ENCODE peak calls at places on chromosome 7, in seven cellular contexts. One of them, this sample, is unnamed. For H3K4me1, the result is how much of the 10 kb centered on the place peaks cover.

GRCh38 chr7:36986429-36987362 is 262.4 kb upstream of the AOAH start:
- DNase-seq in ovary: peak
- DNase-seq in pancreas: peak
- DNase-seq in mesenchymal stem cell: peak
- DNase-seq in lower lobe of right lung: peak
- DNase-seq in thoracic aorta: no peak
- DNase-seq in H1: peak
- DNase-seq in this sample: no peak

GRCh38 chr7:95871078-95871848 is 98.9 kb downstream of the DYNC1I1 start:
- DNase-seq in lower lobe of right lung: no peak
- DNase-seq in mesenchymal stem cell: peak
- DNase-seq in thoracic aorta: no peak
- DNase-seq in H1: peak
- DNase-seq in ovary: peak
- DNase-seq in pancreas: no peak
- DNase-seq in this sample: no peak

GRCh38 chr7:101436857-101437576 is 74.3 kb downstream of the COL26A1 start:
- DNase-seq in thoracic aorta: no peak
- DNase-seq in mesenchymal stem cell: no peak
- DNase-seq in H1: peak
- DNase-seq in lower lobe of right lung: no peak
- DNase-seq in pancreas: no peak
- DNase-seq in ovary: no peak
- DNase-seq in this sample: peak

GRCh38 chr7:12067156-12067831 is 143.8 kb upstream of the TMEM106B start:
- DNase-seq in pancreas: peak
- DNase-seq in H1: peak
- DNase-seq in thoracic aorta: no peak
- DNase-seq in lower lobe of right lung: no peak
- DNase-seq in ovary: peak
- DNase-seq in mesenchymal stem cell: peak
- DNase-seq in this sample: peak

GRCh38 chr7:51950811-51951210 is 634.2 kb upstream of the COBL start:
- DNase-seq in H1: no peak
- DNase-seq in thoracic aorta: no peak
- DNase-seq in lower lobe of right lung: no peak
- DNase-seq in pancreas: no peak
- DNase-seq in mesenchymal stem cell: no peak
- DNase-seq in ovary: no peak
- DNase-seq in this sample: no peak

GRCh38 chr7:48292949-48293348 is 121.7 kb downstream of the ABCA13 start:
- DNase-seq in thoracic aorta: no peak
- DNase-seq in ovary: no peak
- DNase-seq in mesenchymal stem cell: no peak
- DNase-seq in lower lobe of right lung: no peak
- DNase-seq in H1: no peak
- DNase-seq in pancreas: no peak
- DNase-seq in this sample: no peak

GRCh38 chr7:75595766-75596165 is 103.6 kb downstream of the SPDYE5 start:
- DNase-seq in H1: no peak
- DNase-seq in ovary: no peak
- DNase-seq in thoracic aorta: no peak
- DNase-seq in lower lobe of right lung: no peak
- DNase-seq in pancreas: peak
- DNase-seq in mesenchymal stem cell: no peak
- DNase-seq in this sample: no peak

GRCh38 chr7:106767498-106768323 is 97.4 kb upstream of the PIK3CG start:
- DNase-seq in thoracic aorta: no peak
- DNase-seq in pancreas: no peak
- DNase-seq in mesenchymal stem cell: peak
- DNase-seq in ovary: no peak
- DNase-seq in lower lobe of right lung: no peak
- DNase-seq in H1: no peak
- DNase-seq in this sample: no peak

GRCh38 chr7:31603076-31603475 is 83.9 kb upstream of the PPP1R17 start:
- DNase-seq in thoracic aorta: no peak
- DNase-seq in mesenchymal stem cell: no peak
- DNase-seq in H1: no peak
- DNase-seq in lower lobe of right lung: no peak
- DNase-seq in pancreas: no peak
- DNase-seq in ovary: no peak
- DNase-seq in this sample: no peak

GRCh38 chr7:927031-927671 is 27.3 kb downstream of the ADAP1 start:
- DNase-seq in H1: peak
- DNase-seq in lower lobe of right lung: peak
- DNase-seq in mesenchymal stem cell: peak
- DNase-seq in thoracic aorta: no peak
- DNase-seq in pancreas: peak
- DNase-seq in ovary: peak
- DNase-seq in this sample: peak

GRCh38 chr7:132511387-132511786 is 64.9 kb downstream of the PLXNA4 start:
- DNase-seq in ovary: no peak
- DNase-seq in thoracic aorta: no peak
- DNase-seq in lower lobe of right lung: no peak
- DNase-seq in mesenchymal stem cell: no peak
- DNase-seq in pancreas: no peak
- DNase-seq in H1: no peak
- DNase-seq in this sample: no peak

GRCh38 chr7:129997285-129997684 is 44.5 kb upstream of the UBE2H start:
- DNase-seq in H1: no peak
- DNase-seq in pancreas: no peak
- DNase-seq in lower lobe of right lung: no peak
- DNase-seq in thoracic aorta: no peak
- DNase-seq in mesenchymal stem cell: no peak
- DNase-seq in ovary: no peak
- DNase-seq in this sample: no peak

GRCh38 chr7:36299882-36300341 is 89.8 kb upstream of the ANLN start:
- DNase-seq in ovary: no peak
- DNase-seq in pancreas: no peak
- DNase-seq in H1: no peak
- DNase-seq in thoracic aorta: no peak
- DNase-seq in mesenchymal stem cell: no peak
- DNase-seq in lower lobe of right lung: no peak
- DNase-seq in this sample: no peak

GRCh38 chr7:114942443-114943175 is 20.7 kb downstream of the MDFIC start:
- DNase-seq in thoracic aorta: no peak
- DNase-seq in ovary: no peak
- DNase-seq in H1: no peak
- DNase-seq in pancreas: no peak
- DNase-seq in lower lobe of right lung: no peak
- DNase-seq in mesenchymal stem cell: no peak
- DNase-seq in this sample: no peak

GRCh38 chr7:1388021-1388704 is 71.1 kb downstream of the MICALL2 start:
- DNase-seq in ovary: no peak
- DNase-seq in pancreas: no peak
- DNase-seq in lower lobe of right lung: no peak
- DNase-seq in mesenchymal stem cell: no peak
- DNase-seq in H1: no peak
- DNase-seq in thoracic aorta: no peak
- DNase-seq in this sample: no peak

GRCh38 chr7:148242271-148242801 is 348.2 kb upstream of the C7orf33 start:
- DNase-seq in thoracic aorta: no peak
- DNase-seq in ovary: peak
- DNase-seq in H1: no peak
- DNase-seq in pancreas: no peak
- DNase-seq in mesenchymal stem cell: peak
- DNase-seq in lower lobe of right lung: no peak
- DNase-seq in this sample: peak

GRCh38 chr7:91565499-91566331 is 301.5 kb downstream of the FZD1 start:
- DNase-seq in thoracic aorta: no peak
- DNase-seq in mesenchymal stem cell: no peak
- DNase-seq in pancreas: peak
- DNase-seq in lower lobe of right lung: no peak
- DNase-seq in H1: no peak
- DNase-seq in ovary: peak
- DNase-seq in this sample: no peak

GRCh38 chr7:151761256-151761655 is 115.7 kb downstream of the PRKAG2 start:
- DNase-seq in H1: no peak
- DNase-seq in thoracic aorta: no peak
- DNase-seq in mesenchymal stem cell: no peak
- DNase-seq in lower lobe of right lung: no peak
- DNase-seq in ovary: no peak
- DNase-seq in pancreas: no peak
- DNase-seq in this sample: no peak

GRCh38 chr7:95589031-95589430 is 7.3 kb downstream of the PDK4 start:
- DNase-seq in ovary: no peak
- DNase-seq in pancreas: no peak
- DNase-seq in mesenchymal stem cell: no peak
- DNase-seq in lower lobe of right lung: no peak
- DNase-seq in H1: no peak
- DNase-seq in thoracic aorta: no peak
- DNase-seq in this sample: no peak

GRCh38 chr7:30549933-30550493 is 44.7 kb upstream of the GARS1 start:
- DNase-seq in thoracic aorta: no peak
- DNase-seq in mesenchymal stem cell: peak
- DNase-seq in H1: no peak
- DNase-seq in lower lobe of right lung: no peak
- DNase-seq in pancreas: no peak
- DNase-seq in ovary: no peak
- DNase-seq in this sample: no peak

GRCh38 chr7:130277763-130278643 is 11.3 kb downstream of the CPA2 start:
- DNase-seq in H1: peak
- DNase-seq in lower lobe of right lung: no peak
- DNase-seq in ovary: peak
- DNase-seq in thoracic aorta: no peak
- DNase-seq in mesenchymal stem cell: peak
- DNase-seq in pancreas: peak
- DNase-seq in this sample: no peak

GRCh38 chr7:42096681-42097637 is 140.1 kb downstream of the GLI3 start:
- DNase-seq in mesenchymal stem cell: peak
- DNase-seq in pancreas: no peak
- DNase-seq in ovary: peak
- DNase-seq in thoracic aorta: no peak
- DNase-seq in lower lobe of right lung: no peak
- DNase-seq in H1: no peak
- DNase-seq in this sample: no peak

GRCh38 chr7:39130740-39131538 is 153.2 kb downstream of the POU6F2 start:
- DNase-seq in ovary: no peak
- DNase-seq in thoracic aorta: no peak
- DNase-seq in mesenchymal stem cell: no peak
- DNase-seq in H1: no peak
- DNase-seq in pancreas: no peak
- DNase-seq in lower lobe of right lung: peak
- DNase-seq in this sample: no peak

GRCh38 chr7:1963575-1963974 is 269.2 kb downstream of the MAD1L1 start:
- DNase-seq in mesenchymal stem cell: no peak
- DNase-seq in lower lobe of right lung: peak
- DNase-seq in thoracic aorta: no peak
- DNase-seq in H1: no peak
- DNase-seq in ovary: no peak
- DNase-seq in pancreas: no peak
- DNase-seq in this sample: no peak

GRCh38 chr7:90163534-90163933 is 9.3 kb downstream of the STEAP1 start:
- DNase-seq in ovary: no peak
- DNase-seq in lower lobe of right lung: no peak
- DNase-seq in pancreas: no peak
- DNase-seq in thoracic aorta: no peak
- DNase-seq in mesenchymal stem cell: no peak
- DNase-seq in H1: no peak
- DNase-seq in this sample: no peak

GRCh38 chr7:98399462-98399861 is 1.4 kb downstream of the BAIAP2L1 start:
- DNase-seq in thoracic aorta: no peak
- DNase-seq in lower lobe of right lung: no peak
- DNase-seq in mesenchymal stem cell: peak
- DNase-seq in ovary: no peak
- DNase-seq in pancreas: no peak
- DNase-seq in H1: no peak
- DNase-seq in this sample: no peak
- H3K4me3 ChIP-seq in thoracic aorta: peak
- H3K4me3 ChIP-seq in lower lobe of right lung: peak
- H3K4me3 ChIP-seq in mesenchymal stem cell: peak
- H3K4me3 ChIP-seq in ovary: no peak
- H3K4me3 ChIP-seq in pancreas: peak
- H3K4me3 ChIP-seq in H1: peak
- H3K4me3 ChIP-seq in this sample: peak

GRCh38 chr7:150332852-150333635 is 8.4 kb downstream of the RARRES2 start:
- DNase-seq in H1: no peak
- DNase-seq in mesenchymal stem cell: no peak
- DNase-seq in lower lobe of right lung: no peak
- DNase-seq in pancreas: no peak
- DNase-seq in ovary: no peak
- DNase-seq in thoracic aorta: no peak
- DNase-seq in this sample: no peak
- H3K4me1 ChIP-seq in H1: under half
- H3K4me1 ChIP-seq in mesenchymal stem cell: under half
- H3K4me1 ChIP-seq in lower lobe of right lung: under half
- H3K4me1 ChIP-seq in pancreas: under half
- H3K4me1 ChIP-seq in ovary: under half
- H3K4me1 ChIP-seq in thoracic aorta: under half
- H3K4me1 ChIP-seq in this sample: under half

GRCh38 chr7:100176096-100176835 is 915 bp downstream of the GPC2 start:
- DNase-seq in ovary: no peak
- DNase-seq in H1: no peak
- DNase-seq in thoracic aorta: no peak
- DNase-seq in mesenchymal stem cell: no peak
- DNase-seq in pancreas: no peak
- DNase-seq in lower lobe of right lung: no peak
- DNase-seq in this sample: no peak

GRCh38 chr7:100173806-100174495 is 3.2 kb downstream of the GPC2 start:
- DNase-seq in ovary: no peak
- DNase-seq in H1: no peak
- DNase-seq in mesenchymal stem cell: no peak
- DNase-seq in thoracic aorta: no peak
- DNase-seq in pancreas: no peak
- DNase-seq in lower lobe of right lung: no peak
- DNase-seq in this sample: no peak

GRCh38 chr7:100177040-100178001 is at the start of the genes GPC2 and STAG3:
- DNase-seq in thoracic aorta: peak
- DNase-seq in lower lobe of right lung: peak
- DNase-seq in mesenchymal stem cell: peak
- DNase-seq in pancreas: peak
- DNase-seq in H1: peak
- DNase-seq in ovary: peak
- DNase-seq in this sample: peak

GRCh38 chr7:100175296-100175935 is 1.8 kb downstream of the GPC2 start:
- DNase-seq in pancreas: no peak
- DNase-seq in lower lobe of right lung: no peak
- DNase-seq in H1: no peak
- DNase-seq in ovary: no peak
- DNase-seq in thoracic aorta: no peak
- DNase-seq in mesenchymal stem cell: no peak
- DNase-seq in this sample: no peak

GRCh38 chr7:100174582-100174981 is 2.6 kb downstream of the GPC2 start:
- DNase-seq in thoracic aorta: no peak
- DNase-seq in lower lobe of right lung: no peak
- DNase-seq in mesenchymal stem cell: no peak
- DNase-seq in H1: no peak
- DNase-seq in pancreas: no peak
- DNase-seq in ovary: no peak
- DNase-seq in this sample: no peak
- H3K4me3 ChIP-seq in thoracic aorta: no peak
- H3K4me3 ChIP-seq in lower lobe of right lung: no peak
- H3K4me3 ChIP-seq in mesenchymal stem cell: no peak
- H3K4me3 ChIP-seq in H1: no peak
- H3K4me3 ChIP-seq in pancreas: no peak
- H3K4me3 ChIP-seq in ovary: no peak
- H3K4me3 ChIP-seq in this sample: no peak

GRCh38 chr7:133822001-133822641 is 305.0 kb upstream of the LRGUK start:
- DNase-seq in ovary: no peak
- DNase-seq in lower lobe of right lung: no peak
- DNase-seq in thoracic aorta: no peak
- DNase-seq in H1: no peak
- DNase-seq in mesenchymal stem cell: no peak
- DNase-seq in pancreas: no peak
- DNase-seq in this sample: no peak
- H3K4me1 ChIP-seq in ovary: under half
- H3K4me1 ChIP-seq in lower lobe of right lung: under half
- H3K4me1 ChIP-seq in thoracic aorta: under half
- H3K4me1 ChIP-seq in H1: under half
- H3K4me1 ChIP-seq in mesenchymal stem cell: under half
- H3K4me1 ChIP-seq in pancreas: under half
- H3K4me1 ChIP-seq in this sample: under half